ENCODE peak calls at places on chromosome 1, in eight cellular contexts. A is epithelial cell of esophagus; Z is stimulated activated CD4-positive, alpha-beta T cell treated with anti-CD3 and anti-CD28 coated beads, Interleukin-2, amount 100 ng/mL, for 48 hours; V is NCI-H1417 treated with DMSO at 0.1 percent for 48 hours; Q is GM03348; M is Daoy; I is NCI-H446; J is HL-60. F is an unnamed sample.

GRCh38 chr1:212981025-212981495 is 30.7 kb downstream of the VASH2 start:
- DNase-seq in V (no peak), J (no peak), I (peak), A (peak), M (peak), Z (no peak), Q (no peak), F (no peak)

GRCh38 chr1:200266871-200267270 is 143.0 kb downstream of the ZNF281 start:
- DNase-seq in Q (no peak), I (no peak), J (no peak), V (no peak), A (no peak), M (no peak), Z (no peak), F (no peak)

GRCh38 chr1:26281971-26282693 is 2.2 kb downstream of the SH3BGRL3 start:
- DNase-seq in J (no peak), V (no peak), Q (no peak), I (no peak), M (no peak), Z (no peak), A (no peak), F (peak)

GRCh38 chr1:1273152-1273534 is 511 bp downstream of the UBE2J2 start:
- DNase-seq in V (no peak), I (no peak), J (no peak), A (no peak), Z (no peak), M (no peak), Q (peak), F (no peak)

GRCh38 chr1:220748091-220748934 is at the start of gene MTARC2:
- DNase-seq in J (no peak), M (peak), I (peak), Q (peak), A (peak), Z (no peak), V (peak), F (peak)

GRCh38 chr1:28126778-28127430 is 38.5 kb upstream of the EYA3 start:
- DNase-seq in A (no peak), V (no peak), Z (no peak), Q (no peak), J (peak), I (no peak), M (no peak), F (no peak)

GRCh38 chr1:44934786-44935185 is 51.6 kb downstream of the EIF2B3 start:
- DNase-seq in Q (no peak), J (no peak), V (no peak), A (no peak), M (no peak), I (no peak), Z (no peak), F (no peak)

GRCh38 chr1:39130297-39130696 is 74.2 kb upstream of the MACF1 start:
- DNase-seq in Z (no peak), Q (peak), V (no peak), A (peak), I (no peak), M (peak), J (no peak), F (no peak)